ENCODE peak calls at places on chromosomes 5 and 9, in five cellular contexts. K, T, I, Q and A are unnamed samples.
A peak's percentile ranks its signal among the peaks of the same experiment; 100 is the strongest.

GRCh38 chr9:76905984-76906861 is at the start of gene PRUNE2:
- DNase-seq in I (peak; percentile 80), K (no peak), Q (peak; percentile 76), T (peak; percentile 47), A (peak; percentile 60)

GRCh38 chr9:15510789-15511575 is at the start of gene PSIP1:
- DNase-seq in I (peak; percentile 99), K (peak; percentile 62), Q (peak; percentile 78), T (peak; percentile 75), A (peak; percentile 94)

GRCh38 chr5:148543727-148544126 is 110.6 kb downstream of the HTR4 start:
- DNase-seq in T (no peak), K (no peak), Q (no peak), I (no peak), A (no peak)

GRCh38 chr5:150374651-150375050 is 17.2 kb downstream of the TCOF1 start:
- DNase-seq in I (no peak), Q (no peak), T (no peak), K (no peak), A (no peak)

GRCh38 chr5:83077662-83078261 is 415 bp downstream of the XRCC4 start:
- DNase-seq in K (no peak), Q (peak; percentile 46), I (peak; percentile 68), T (no peak), A (no peak)

GRCh38 chr5:119367502-119368237 is 11.9 kb downstream of the TNFAIP8 start:
- DNase-seq in I (no peak), K (no peak), T (no peak), Q (peak; percentile 44), A (no peak)

GRCh38 chr5:108295588-108296368 is 86.1 kb downstream of the FBXL17 start:
- DNase-seq in T (no peak), K (no peak), I (peak; percentile 6), Q (peak; percentile 45), A (no peak)

GRCh38 chr9:134099123-134099761 is 31.4 kb upstream of the BRD3 start:
- DNase-seq in I (peak; percentile 68), T (no peak), K (peak; percentile 26), Q (peak; percentile 25), A (no peak)

GRCh38 chr5:51378778-51379652 is 4.2 kb upstream of the ISL1 start:
- DNase-seq in Q (peak; percentile 34), I (no peak), K (no peak), T (no peak), A (no peak)

GRCh38 chr5:1565737-1566734 is 42.3 kb upstream of the LPCAT1 start:
- DNase-seq in T (no peak), K (no peak), I (no peak), Q (no peak), A (no peak)

GRCh38 chr9:9536481-9536880 is 1076.3 kb downstream of the PTPRD start:
- DNase-seq in I (no peak), Q (no peak), T (no peak), K (no peak), A (no peak)

GRCh38 chr5:87541033-87541432 is 128.3 kb upstream of the CCNH start:
- DNase-seq in Q (peak; percentile 77), T (peak; percentile 59), I (peak; percentile 8), K (no peak), A (no peak)

GRCh38 chr9:17003576-17004240 is 131.1 kb upstream of the CNTLN start:
- DNase-seq in K (no peak), I (no peak), T (no peak), Q (peak; percentile 76), A (no peak)

GRCh38 chr9:134401391-134401790 is 75.1 kb downstream of the RXRA start:
- DNase-seq in K (no peak), Q (no peak), I (no peak), T (no peak), A (no peak)

GRCh38 chr5:141313711-141314110 is 6.9 kb downstream of the TAF7 start:
- DNase-seq in T (no peak), Q (no peak), I (peak; percentile 41), K (no peak), A (no peak)

GRCh38 chr5:133128066-133128465 is 76.3 kb downstream of the HSPA4 start:
- DNase-seq in I (no peak), Q (no peak), T (no peak), K (no peak), A (no peak)

GRCh38 chr9:129637102-129637501 is 4.8 kb downstream of the ASB6 start:
- DNase-seq in K (no peak), I (no peak), T (no peak), Q (no peak), A (no peak)

GRCh38 chr5:65203746-65204145 is 278.0 kb downstream of the ADAMTS6 start:
- DNase-seq in Q (peak; percentile 95), T (no peak), I (no peak), K (no peak), A (no peak)

GRCh38 chr5:68406767-68407232 is 191.2 kb downstream of the PIK3R1 start:
- DNase-seq in I (no peak), Q (no peak), K (no peak), T (no peak), A (no peak)

GRCh38 chr9:92295827-92296258 is 2.3 kb upstream of the IARS1 start:
- DNase-seq in K (no peak), Q (no peak), I (peak; percentile 55), T (no peak), A (no peak)

GRCh38 chr9:107175039-107175438 is 108.0 kb upstream of the RAD23B start:
- DNase-seq in K (no peak), I (no peak), T (peak; percentile 74), Q (peak; percentile 73), A (no peak)